ENCODE peak calls at places on chromosomes 6 and 20, in six cellular contexts. X is sigmoid colon, E is right lobe of liver, R is hepatocyte, Q is PC-9, O is breast epithelium. J is an unnamed sample. For H3K4me1, the result is how much of the 10 kb centered on the place peaks cover.

GRCh38 chr6:149335924-149336323 is 18.4 kb downstream of the TAB2 start:
- DNase-seq in X (no peak), E (no peak), R (peak), Q (no peak), O (no peak), J (no peak)

GRCh38 chr20:5197847-5198650 is 71.2 kb downstream of the CDS2 start:
- DNase-seq in X (no peak), E (no peak), R (no peak), Q (no peak), O (no peak), J (no peak)

GRCh38 chr20:41094656-41095055 is 42.7 kb upstream of the PLCG1 start:
- DNase-seq in X (no peak), E (no peak), R (no peak), Q (no peak), O (no peak), J (peak)

GRCh38 chr6:139150915-139151314 is 16.0 kb downstream of the HECA start:
- DNase-seq in X (no peak), E (no peak), R (no peak), Q (no peak), O (no peak), J (no peak)

GRCh38 chr20:62952373-62953166 is at the start of gene SLC17A9:
- DNase-seq in X (peak), E (peak), R (peak), Q (no peak), O (no peak), J (peak)

GRCh38 chr6:41966961-41967311 is 25.3 kb upstream of the CCND3 start:
- DNase-seq in X (peak), E (no peak), R (no peak), Q (peak), O (no peak), J (no peak)

GRCh38 chr20:20024942-20025341 is 7.8 kb downstream of the NAA20 start:
- DNase-seq in X (no peak), E (no peak), R (no peak), Q (no peak), O (no peak), J (no peak)

GRCh38 chr20:568097-568864 is 24.7 kb upstream of the CSNK2A1 start:
- DNase-seq in X (no peak), E (no peak), R (no peak), Q (no peak), O (no peak), J (no peak)

GRCh38 chr20:56348746-56349145 is 10.0 kb upstream of the FAM210B start:
- DNase-seq in X (no peak), E (no peak), R (no peak), Q (no peak), O (no peak), J (no peak)

GRCh38 chr6:33809619-33810018 is 5.8 kb upstream of the MLN start:
- DNase-seq in X (no peak), E (no peak), R (no peak), Q (no peak), O (no peak), J (no peak)

GRCh38 chr6:33806795-33807194 is 3.0 kb upstream of the MLN start:
- DNase-seq in X (no peak), E (no peak), R (no peak), Q (no peak), O (no peak), J (no peak)

GRCh38 chr6:33812669-33813068 is 8.9 kb upstream of the MLN start:
- DNase-seq in X (no peak), E (no peak), R (peak), Q (peak), O (no peak), J (peak)

GRCh38 chr6:33807606-33808005 is 3.8 kb upstream of the MLN start:
- DNase-seq in X (no peak), E (no peak), R (no peak), Q (no peak), O (no peak), J (no peak)

DNA sequence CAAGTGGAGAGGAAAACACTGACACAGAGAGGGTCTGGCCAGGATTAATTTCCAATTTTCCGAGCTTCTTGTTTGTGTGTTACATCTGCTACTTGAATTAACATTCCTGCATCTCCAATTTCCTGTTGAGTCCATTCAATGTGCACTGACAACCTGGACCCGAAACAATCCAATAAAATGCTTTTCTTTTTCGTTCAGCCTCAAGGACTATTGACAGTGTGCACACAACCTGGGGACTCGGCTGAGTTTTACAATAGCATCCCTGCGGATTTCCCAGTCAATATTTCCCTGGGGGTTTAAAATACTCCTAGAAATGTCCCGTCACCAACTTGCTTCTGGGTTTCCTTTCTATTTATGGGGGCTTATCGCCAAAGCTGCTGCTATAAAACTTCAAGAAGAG is 5.0 kb upstream of the MLN start:
- DNase-seq in X (no peak), E (no peak), R (no peak), Q (no peak), O (no peak), J (no peak)
- H3K4me1 ChIP-seq in X (under half), E (under half), R (under half), Q (under half), O (under half), J (under half)

DNA sequence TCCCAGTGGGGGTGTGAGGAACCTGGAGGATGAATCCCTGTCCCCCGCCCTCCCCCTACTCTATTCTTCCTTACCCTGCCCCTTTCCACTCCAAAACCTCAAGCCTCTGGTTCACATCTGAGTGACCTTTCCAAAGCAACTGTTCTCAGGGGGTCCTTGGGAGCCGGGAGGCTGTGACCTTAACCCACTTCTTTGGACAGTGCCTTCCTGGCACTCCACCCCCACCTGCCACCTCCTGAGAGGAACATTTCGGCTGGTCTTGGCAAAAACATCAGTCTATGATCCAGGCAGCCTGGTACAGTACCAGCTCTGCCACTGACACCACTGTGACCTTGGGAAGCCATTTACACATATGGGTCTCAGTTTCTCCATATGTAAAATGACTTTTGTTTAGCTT is 121.7 kb downstream of the MRPL14 start:
- DNase-seq in X (no peak), E (no peak), R (no peak), Q (no peak), O (no peak), J (no peak)
- H3K27ac ChIP-seq in X (no peak), E (no peak), R (no peak), Q (peak), O (no peak), J (peak)

DNA sequence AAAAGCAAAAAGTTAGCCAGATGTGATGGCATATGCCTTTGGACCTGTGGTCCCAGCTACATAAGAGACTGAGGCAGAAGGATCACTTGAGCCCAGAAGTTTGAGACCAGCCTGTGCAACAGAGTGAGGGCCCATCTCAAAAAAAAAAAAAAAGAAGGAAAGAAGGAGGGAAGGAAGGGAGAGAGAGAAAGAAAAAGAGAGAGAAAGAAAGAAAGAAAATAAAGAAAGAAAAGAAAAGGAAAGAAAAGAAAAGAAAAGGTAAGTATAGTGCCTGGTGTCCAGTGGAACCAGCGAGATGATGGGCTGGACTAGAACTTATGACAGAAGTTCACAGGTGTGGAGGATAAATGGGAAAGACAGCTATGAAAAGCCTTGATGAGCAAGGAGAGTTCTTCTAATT is 100.9 kb downstream of the QRSL1 start:
- DNase-seq in X (no peak), E (no peak), R (no peak), Q (no peak), O (no peak), J (no peak)
- H3K4me3 ChIP-seq in X (no peak), E (no peak), R (no peak), Q (no peak), O (no peak), J (no peak)

GRCh38 chr6:108690326-108691000 is 129.7 kb downstream of the FOXO3 start:
- DNase-seq in X (no peak), E (no peak), R (no peak), Q (peak), O (no peak), J (no peak)

GRCh38 chr6:108686896-108687295 is 126.2 kb downstream of the FOXO3 start:
- DNase-seq in X (no peak), E (no peak), R (no peak), Q (peak), O (no peak), J (no peak)

GRCh38 chr6:108687921-108688320 is 127.2 kb downstream of the FOXO3 start:
- DNase-seq in X (no peak), E (no peak), R (no peak), Q (no peak), O (no peak), J (no peak)

GRCh38 chr6:108685970-108686369 is 125.3 kb downstream of the FOXO3 start:
- DNase-seq in X (no peak), E (no peak), R (no peak), Q (peak), O (no peak), J (no peak)

GRCh38 chr6:108689279-108690161 is 128.8 kb downstream of the FOXO3 start:
- DNase-seq in X (peak), E (peak), R (peak), Q (peak), O (peak), J (peak)
- H3K4me1 ChIP-seq in X (under half), E (under half), R (under half), Q (half or more), O (under half), J (under half)

GRCh38 chr20:39830903-39831302 is 858.1 kb downstream of the MAFB start:
- DNase-seq in X (no peak), E (no peak), R (no peak), Q (no peak), O (no peak), J (no peak)
- H3K27ac ChIP-seq in X (no peak), E (no peak), R (no peak), Q (no peak), O (no peak), J (no peak)

DNA sequence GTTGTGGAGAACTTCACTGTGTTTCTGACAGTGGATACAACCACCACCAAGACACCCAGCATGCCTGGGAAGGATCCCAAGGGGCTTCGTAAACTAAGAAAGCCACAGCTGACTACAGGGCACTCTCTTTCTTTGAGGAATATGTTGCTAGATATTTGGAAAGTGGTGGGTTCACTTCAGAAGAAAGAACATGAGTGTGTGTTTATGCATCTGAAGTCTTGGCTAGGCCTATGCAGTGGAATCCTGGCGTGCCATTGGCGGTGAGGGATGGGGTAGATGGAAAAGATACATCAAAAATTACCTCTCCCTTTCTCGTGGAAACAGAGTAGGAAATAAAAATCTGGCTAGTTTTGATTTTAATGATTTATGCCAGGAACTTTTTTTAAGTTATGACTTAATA is 187.7 kb downstream of the PDE7B start:
- DNase-seq in X (no peak), E (no peak), R (no peak), Q (no peak), O (no peak), J (no peak)
- H3K4me3 ChIP-seq in X (peak), E (peak), R (no peak), Q (no peak), O (peak), J (no peak)

DNA sequence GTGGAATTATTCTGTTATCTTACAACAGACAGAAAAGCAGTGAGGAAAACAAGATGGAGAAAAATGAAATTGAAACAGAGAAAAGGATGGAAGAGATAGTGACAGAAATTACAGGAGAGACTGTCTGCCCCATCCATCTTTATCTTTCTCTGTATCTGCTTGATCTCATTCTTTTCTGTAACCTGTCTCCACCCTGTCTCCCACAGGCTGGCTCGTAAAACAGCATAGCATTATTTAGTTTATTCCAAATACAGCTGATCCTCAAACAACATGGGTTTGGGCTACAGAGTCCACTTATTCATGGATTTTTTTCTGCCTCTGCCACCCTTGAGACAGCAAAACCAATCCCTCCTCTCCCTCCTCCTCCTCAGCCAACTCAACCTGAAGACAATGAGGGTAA is 482.3 kb upstream of the JARID2 start:
- DNase-seq in X (no peak), E (no peak), R (no peak), Q (no peak), O (no peak), J (no peak)
- H3K4me1 ChIP-seq in X (under half), E (under half), R (under half), Q (under half), O (under half), J (under half)